ENCODE peak calls at places on chromosomes 5 and 9, in six cellular contexts. X is MM.1S, W is Panc1, V is GM23338, U is stomach, D is astrocyte. T is an unnamed sample. For H3K27me3, the result is how much of the 10 kb centered on the place peaks cover.

GRCh38 chr5:155768342-155768741 is 558.6 kb upstream of the SGCD start:
- DNase-seq in V (no peak), W (no peak), X (no peak), U (no peak), D (no peak), T (no peak)

GRCh38 chr5:133827001-133827400 is 141.4 kb downstream of the C5orf15 start:
- DNase-seq in W (no peak), U (no peak), D (no peak), X (no peak), V (no peak), T (no peak)

GRCh38 chr9:33180526-33181184 is 13.5 kb upstream of the B4GALT1 start:
- DNase-seq in W (no peak), U (no peak), X (peak), V (no peak), D (peak), T (no peak)

GRCh38 chr9:91301161-91301560 is 60.6 kb downstream of the AUH start:
- DNase-seq in U (no peak), X (no peak), V (no peak), W (no peak), D (peak), T (peak)

GRCh38 chr5:67648201-67648671 is 451.6 kb upstream of the CD180 start:
- DNase-seq in V (no peak), U (peak), W (no peak), X (no peak), D (peak), T (peak)

GRCh38 chr5:10831416-10831815 is 70.4 kb upstream of the DAP start:
- DNase-seq in U (no peak), X (no peak), D (peak), V (no peak), W (no peak), T (no peak)

GRCh38 chr5:107796797-107797196 is 126.1 kb upstream of the EFNA5 start:
- DNase-seq in V (no peak), D (no peak), X (no peak), U (no peak), W (no peak), T (no peak)

GRCh38 chr5:3187846-3188425 is 407.7 kb upstream of the IRX1 start:
- DNase-seq in X (peak), D (no peak), W (no peak), V (no peak), U (no peak), T (no peak)

GRCh38 chr5:1545798-1546355 is 22.1 kb upstream of the LPCAT1 start:
- DNase-seq in U (no peak), V (no peak), W (no peak), X (no peak), D (no peak), T (no peak)

GRCh38 chr9:71806916-71807315 is 38.6 kb upstream of the CEMIP2 start:
- DNase-seq in U (peak), W (peak), D (peak), X (peak), V (peak), T (peak)

GRCh38 chr5:54902817-54903473 is 82.4 kb downstream of the ESM1 start:
- DNase-seq in D (peak), U (no peak), W (no peak), V (no peak), X (peak), T (no peak)

GRCh38 chr5:10676224-10676623 is 84.8 kb downstream of the DAP start:
- DNase-seq in X (no peak), W (no peak), D (no peak), V (no peak), U (no peak), T (no peak)

GRCh38 chr5:143456952-143457547 is 53.6 kb upstream of the NR3C1 start:
- DNase-seq in U (no peak), D (peak), V (no peak), X (no peak), W (no peak), T (no peak)

GRCh38 chr9:118418887-118419620 is 714.9 kb downstream of the TLR4 start:
- DNase-seq in D (peak), W (peak), V (no peak), U (no peak), X (no peak), T (no peak)

GRCh38 chr5:65809817-65810531 is 88.0 kb downstream of the NLN start:
- DNase-seq in X (no peak), W (no peak), D (peak), U (peak), V (no peak), T (no peak)

GRCh38 chr5:1948663-1949191 is 66.0 kb upstream of the IRX4 start:
- DNase-seq in V (no peak), W (no peak), D (no peak), U (no peak), X (no peak), T (no peak)

GRCh38 chr5:78647411-78647818 is 1.2 kb downstream of the LHFPL2 start:
- DNase-seq in D (peak), W (no peak), U (no peak), X (no peak), V (peak), T (no peak)

GRCh38 chr5:63916786-63917185 is 45.5 kb downstream of the HTR1A start:
- DNase-seq in W (no peak), X (no peak), V (no peak), U (no peak), D (peak), T (no peak)

GRCh38 chr5:71748360-71748759 is 29.3 kb downstream of the CARTPT start:
- DNase-seq in X (no peak), V (no peak), U (peak), D (no peak), W (no peak), T (peak)

GRCh38 chr5:998975-999501 is 9.6 kb upstream of the NKD2 start:
- DNase-seq in V (no peak), X (no peak), D (no peak), U (peak), W (no peak), T (no peak)

GRCh38 chr5:1806974-1807373 is 5.8 kb downstream of the NDUFS6 start:
- DNase-seq in V (no peak), X (no peak), U (no peak), D (no peak), W (no peak), T (no peak)

GRCh38 chr5:33330416-33330815 is 110.3 kb upstream of the TARS1 start:
- DNase-seq in V (no peak), X (no peak), U (no peak), W (no peak), D (peak), T (no peak)

GRCh38 chr9:86600977-86601376 is 246.8 kb upstream of the TUT7 start:
- DNase-seq in X (no peak), U (no peak), V (no peak), D (no peak), W (no peak), T (no peak)

GRCh38 chr5:125883223-125883622 is 540.0 kb upstream of the GRAMD2B start:
- DNase-seq in V (no peak), D (no peak), X (no peak), U (no peak), W (no peak), T (no peak)

GRCh38 chr9:134782921-134783698 is 97.5 kb upstream of the FCN2 start:
- DNase-seq in X (no peak), U (no peak), W (no peak), D (no peak), V (no peak), T (no peak)

DNA sequence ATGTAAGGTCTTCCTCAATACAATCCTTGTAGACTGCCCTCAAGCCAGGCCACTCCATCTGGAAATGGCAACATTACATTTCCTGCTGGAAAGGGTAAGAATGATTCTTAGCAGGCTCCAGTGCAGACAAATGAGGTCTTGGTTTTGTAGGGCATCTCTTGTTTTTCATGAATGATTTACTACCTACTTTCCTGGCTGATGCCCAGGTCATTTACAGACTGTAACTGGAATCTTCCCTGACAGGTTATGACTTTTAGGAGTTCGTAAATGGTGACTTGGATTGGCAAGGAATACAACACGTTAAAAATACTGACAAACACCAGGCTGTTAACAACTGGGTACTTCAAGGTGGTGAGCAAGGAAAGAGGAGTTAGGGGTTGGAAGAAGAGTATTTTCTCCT is 510.5 kb upstream of the TNC start:
- DNase-seq in U (no peak), W (no peak), D (no peak), V (no peak), X (no peak), T (no peak)
- H3K27ac ChIP-seq in U (no peak), W (no peak), D (no peak), V (no peak), X (no peak), T (no peak)

DNA sequence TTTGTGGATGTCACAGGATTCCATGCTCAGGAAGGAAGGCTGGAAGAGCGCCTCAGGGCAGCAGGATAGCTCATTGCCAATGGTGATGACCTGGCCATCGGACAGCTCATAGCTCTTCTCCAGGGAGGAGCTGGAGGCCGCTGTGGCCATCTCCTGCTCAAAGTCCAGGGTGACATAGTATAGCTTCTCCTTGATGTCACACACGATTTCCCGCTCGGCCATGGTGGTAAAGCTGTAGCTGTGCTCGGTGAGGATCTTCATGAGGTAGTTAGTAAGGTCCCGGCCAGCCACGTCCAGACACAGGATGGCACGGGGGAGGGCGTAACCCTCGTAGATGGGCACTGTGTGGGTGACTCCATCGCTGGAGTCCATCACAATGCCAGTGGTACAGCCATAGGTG is 24.3 kb upstream of the RAPGEF6 start:
- DNase-seq in D (no peak), V (no peak), W (no peak), U (no peak), X (no peak), T (no peak)
- TF ChIP-seq CTCF in D (no peak), V (no peak), W (no peak), U (no peak), X (no peak), T (no peak)

DNA sequence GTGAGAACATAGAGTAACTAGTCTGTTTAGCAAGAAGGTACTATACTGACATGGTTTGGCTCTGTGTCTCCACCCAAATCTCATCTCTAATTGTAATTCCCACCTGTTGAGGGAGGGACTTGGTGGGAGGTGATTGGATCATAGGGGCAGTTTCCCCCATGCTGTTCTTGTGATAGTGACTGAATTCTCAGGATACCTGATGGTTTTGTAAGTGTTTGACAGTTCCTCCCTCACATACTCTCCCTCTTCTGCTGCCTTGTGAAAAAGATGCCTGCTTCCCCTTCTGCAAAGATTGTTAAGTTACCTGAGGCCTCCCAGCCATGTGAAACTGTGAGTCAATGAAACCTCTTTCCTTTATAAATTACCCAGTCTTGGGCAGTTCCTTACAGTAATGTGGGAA is 240.4 kb upstream of the ST8SIA4 start:
- DNase-seq in U (no peak), D (no peak), X (no peak), W (no peak), V (peak), T (no peak)
- H3K27me3 ChIP-seq in U (under half), D (under half), X (under half), W (under half), V (under half), T (under half)

GRCh38 chr9:133635098-133635497 is 1.1 kb upstream of the DBH start:
- DNase-seq in X (no peak), D (no peak), W (no peak), V (no peak), U (no peak), T (no peak)
- H3K27ac ChIP-seq in X (no peak), D (no peak), W (no peak), V (no peak), U (no peak), T (no peak)

GRCh38 chr9:34603610-34604231 is 8.2 kb downstream of the RPP25L start:
- DNase-seq in D (peak), V (peak), W (peak), U (peak), X (peak), T (peak)
- TF ChIP-seq CTCF in D (peak), V (peak), W (peak), U (peak), X (peak), T (peak)

GRCh38 chr9:95788486-95789110 is 86.9 kb upstream of the ERCC6L2 start:
- DNase-seq in D (no peak), U (no peak), X (no peak), V (no peak), W (no peak), T (no peak)

GRCh38 chr9:95784318-95784717 is 91.2 kb upstream of the ERCC6L2 start:
- DNase-seq in D (no peak), U (no peak), X (no peak), V (no peak), W (no peak), T (no peak)

GRCh38 chr9:95785209-95785608 is 90.3 kb upstream of the ERCC6L2 start:
- DNase-seq in D (no peak), W (no peak), V (no peak), X (no peak), U (no peak), T (no peak)

GRCh38 chr9:95791695-95792094 is 83.8 kb upstream of the ERCC6L2 start:
- DNase-seq in X (no peak), W (no peak), U (no peak), V (no peak), D (no peak), T (no peak)

DNA sequence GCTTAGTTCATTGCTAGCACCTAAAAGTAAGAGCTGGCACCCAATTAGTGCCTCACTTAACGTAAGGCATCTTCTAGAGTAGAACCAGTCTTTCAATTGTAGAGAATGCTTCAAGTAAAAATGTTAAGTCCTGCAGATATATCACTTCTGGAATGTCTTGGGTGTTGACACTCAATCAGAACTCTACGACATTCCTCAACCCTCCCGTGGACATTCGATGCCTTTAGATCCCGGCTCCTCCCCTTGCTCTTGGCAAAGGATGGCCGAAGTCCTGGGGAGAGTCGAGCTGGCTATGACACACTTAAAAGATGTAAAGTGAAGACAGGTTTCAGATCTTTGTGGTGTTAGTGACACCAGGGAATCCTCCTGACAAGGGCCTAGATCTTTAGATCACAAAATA is 87.5 kb upstream of the ERCC6L2 start:
- DNase-seq in X (no peak), W (no peak), V (peak), D (no peak), U (no peak), T (no peak)
- H3K27me3 ChIP-seq in X (under half), W (under half), V (under half), D (under half), U (under half), T (under half)

GRCh38 chr5:148739524-148739923 is 85.2 kb upstream of the HTR4 start:
- DNase-seq in D (peak), W (no peak), X (no peak), V (no peak), U (no peak), T (no peak)
- H3K27ac ChIP-seq in D (no peak), W (no peak), X (no peak), V (no peak), U (no peak), T (peak)

GRCh38 chr5:8864053-8864452 is 681.8 kb downstream of the SEMA5A start:
- DNase-seq in X (peak), D (no peak), V (peak), U (no peak), W (no peak), T (no peak)
- TF ChIP-seq CTCF in X (peak), D (peak), V (peak), U (no peak), W (no peak), T (no peak)

GRCh38 chr5:180591249-180591887 is at the start of gene SCGB3A1:
- DNase-seq in W (no peak), X (no peak), U (no peak), D (no peak), V (peak), T (peak)
- H3K27me3 ChIP-seq in W (under half), X (under half), U (half or more), D (under half), V (half or more), T (under half)

T was measured in pancreas.